ENCODE peak calls at places on chromosomes 12 and 14, in four cellular contexts. Y, I, E and C are unnamed samples.

GRCh38 chr12:10305411-10305810 is 2.3 kb upstream of the KLRD1 start:
- DNase-seq in Y (no peak), I (no peak), E (no peak), C (no peak)

GRCh38 chr14:31806249-31806648 is 245.0 kb downstream of the NUBPL start:
- DNase-seq in Y (no peak), I (no peak), E (no peak), C (no peak)

GRCh38 chr12:77751939-77752338 is 78.8 kb upstream of the NAV3 start:
- DNase-seq in Y (no peak), I (no peak), E (peak), C (no peak)

GRCh38 chr14:102633906-102634595 is 41.6 kb downstream of the RCOR1 start:
- DNase-seq in Y (no peak), I (no peak), E (no peak), C (no peak)

GRCh38 chr12:16189849-16190248 is 87.6 kb downstream of the SLC15A5 start:
- DNase-seq in Y (no peak), I (no peak), E (no peak), C (no peak)

GRCh38 chr12:14991069-14991468 is 18.2 kb downstream of the PDE6H start:
- DNase-seq in Y (no peak), I (no peak), E (no peak), C (no peak)

GRCh38 chr12:68335462-68335861 is 3.3 kb upstream of the MDM1 start:
- DNase-seq in Y (no peak), I (no peak), E (no peak), C (no peak)

GRCh38 chr12:57657744-57658143 is 24.7 kb upstream of the B4GALNT1 start:
- DNase-seq in Y (no peak), I (no peak), E (no peak), C (no peak)

GRCh38 chr12:60501124-60501729 is 905.4 kb downstream of the SLC16A7 start:
- DNase-seq in Y (no peak), I (no peak), E (no peak), C (no peak)

GRCh38 chr12:26058818-26059217 is 66.0 kb downstream of the BHLHE41 start:
- DNase-seq in Y (no peak), I (no peak), E (no peak), C (no peak)

GRCh38 chr14:99599440-99599839 is 4.6 kb downstream of the CCDC85C start:
- DNase-seq in Y (no peak), I (no peak), E (no peak), C (no peak)

GRCh38 chr12:79119796-79120195 is 255.2 kb downstream of the SYT1 start:
- DNase-seq in Y (no peak), I (no peak), E (no peak), C (no peak)

GRCh38 chr12:57272337-57273151 is 21.6 kb upstream of the STAC3 start:
- DNase-seq in Y (no peak), I (no peak), E (no peak), C (no peak)

GRCh38 chr12:98416845-98417244 is 98.5 kb upstream of the TMPO start:
- DNase-seq in Y (peak), I (no peak), E (no peak), C (no peak)

GRCh38 chr12:84502907-84503787 is 409.5 kb downstream of the SLC6A15 start:
- DNase-seq in Y (no peak), I (peak), E (peak), C (peak)

GRCh38 chr12:95385246-95385645 is 88.7 kb upstream of the METAP2 start:
- DNase-seq in Y (no peak), I (no peak), E (no peak), C (no peak)

GRCh38 chr12:101727098-101727497 is 12.2 kb downstream of the SYCP3 start:
- DNase-seq in Y (no peak), I (no peak), E (no peak), C (no peak)

GRCh38 chr14:74860899-74861733 is 14.8 kb downstream of the PROX2 start:
- DNase-seq in Y (peak), I (peak), E (peak), C (peak)

GRCh38 chr14:77562681-77563080 is 53.8 kb downstream of the SPTLC2 start:
- DNase-seq in Y (no peak), I (no peak), E (no peak), C (no peak)

GRCh38 chr12:130838284-130838950 is 633 bp downstream of the STX2 start:
- DNase-seq in Y (peak), I (no peak), E (peak), C (no peak)

GRCh38 chr12:43063642-43064041 is 474.1 kb upstream of the PRICKLE1 start:
- DNase-seq in Y (no peak), I (no peak), E (no peak), C (no peak)

GRCh38 chr12:25957898-25958253 is 606 bp upstream of the RASSF8 start:
- DNase-seq in Y (no peak), I (no peak), E (no peak), C (no peak)

GRCh38 chr12:132430838-132431826 is 58.8 kb upstream of the FBRSL1 start:
- DNase-seq in Y (no peak), I (no peak), E (peak), C (no peak)

GRCh38 chr14:43408472-43408871 is 1098.6 kb downstream of the FSCB start:
- DNase-seq in Y (no peak), I (no peak), E (no peak), C (no peak)

GRCh38 chr12:65525501-65526141 is 247.1 kb downstream of the MSRB3 start:
- DNase-seq in Y (no peak), I (no peak), E (no peak), C (no peak)

GRCh38 chr12:89451876-89452275 is 72.7 kb downstream of the GALNT4 start:
- DNase-seq in Y (no peak), I (no peak), E (no peak), C (peak)